ENCODE peak calls at places on chromosomes 2 and 18, in four cellular contexts. K is stomach, D is K562, N is transverse colon. L is an unnamed sample.

GRCh38 chr2:113124181-113124961 is 3.0 kb upstream of the IL1RN start:
- DNase-seq in N (no peak), K (no peak), D (no peak), L (peak; percentile 80)

GRCh38 chr2:55063226-55063625 is 13.0 kb upstream of the RTN4 start:
- DNase-seq in K (no peak), N (no peak), D (no peak), L (no peak)

GRCh38 chr2:230734247-230735175 is 21.9 kb downstream of the CAB39 start:
- DNase-seq in N (no peak), K (no peak), D (peak; percentile 27), L (no peak)

GRCh38 chr2:226643550-226644275 is 155.9 kb downstream of the IRS1 start:
- DNase-seq in K (no peak), D (no peak), N (no peak), L (peak; percentile 68)

GRCh38 chr18:32138332-32138731 is 46.7 kb downstream of the RNF138 start:
- DNase-seq in K (no peak), D (peak; percentile 82), N (no peak), L (no peak)

GRCh38 chr2:207046642-207047213 is 107.4 kb downstream of the CPO start:
- DNase-seq in N (no peak), K (no peak), D (no peak), L (no peak)

GRCh38 chr2:217105733-217106649 is 246.1 kb upstream of the TNP1 start:
- DNase-seq in D (peak; percentile 73), N (no peak), K (no peak), L (peak; percentile 91)

GRCh38 chr18:61896767-61897166 is 4.0 kb upstream of the RNF152 start:
- DNase-seq in N (peak; percentile 43), D (no peak), K (no peak), L (peak; percentile 78)

DNA sequence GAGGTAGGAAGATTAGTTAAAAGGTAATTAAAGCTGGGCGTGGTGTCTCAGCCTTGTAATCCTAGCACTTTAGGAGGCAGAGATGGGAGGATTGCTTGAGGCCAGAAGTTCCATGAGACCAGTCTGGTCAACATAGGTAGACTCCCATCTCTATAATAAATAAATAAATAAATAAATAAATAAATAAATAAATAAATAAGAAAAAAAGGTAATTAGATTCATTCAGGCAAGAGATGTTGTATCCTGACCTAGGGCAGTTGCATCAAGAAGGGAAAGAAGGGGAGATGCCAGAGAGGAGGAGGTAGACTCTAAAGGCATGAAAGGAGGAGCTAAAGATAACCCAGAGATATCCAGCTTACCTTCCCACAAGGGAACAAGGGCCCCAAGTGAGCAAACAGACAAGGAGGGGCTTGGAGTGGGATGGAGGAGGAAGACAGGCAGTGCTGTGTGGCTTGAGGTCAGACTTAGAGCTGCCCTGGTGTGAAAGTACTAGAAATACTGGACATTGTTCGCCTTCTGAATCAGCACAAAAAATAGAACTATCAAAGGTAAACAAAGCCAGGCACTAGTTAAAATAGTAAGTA is 7.4 kb upstream of the RAB1A start:
- DNase-seq in N (no peak), K (no peak), D (no peak), L (no peak)
- TF ChIP-seq EP300 in N (no peak), K (no peak), D (no peak), L (no peak)

DNA sequence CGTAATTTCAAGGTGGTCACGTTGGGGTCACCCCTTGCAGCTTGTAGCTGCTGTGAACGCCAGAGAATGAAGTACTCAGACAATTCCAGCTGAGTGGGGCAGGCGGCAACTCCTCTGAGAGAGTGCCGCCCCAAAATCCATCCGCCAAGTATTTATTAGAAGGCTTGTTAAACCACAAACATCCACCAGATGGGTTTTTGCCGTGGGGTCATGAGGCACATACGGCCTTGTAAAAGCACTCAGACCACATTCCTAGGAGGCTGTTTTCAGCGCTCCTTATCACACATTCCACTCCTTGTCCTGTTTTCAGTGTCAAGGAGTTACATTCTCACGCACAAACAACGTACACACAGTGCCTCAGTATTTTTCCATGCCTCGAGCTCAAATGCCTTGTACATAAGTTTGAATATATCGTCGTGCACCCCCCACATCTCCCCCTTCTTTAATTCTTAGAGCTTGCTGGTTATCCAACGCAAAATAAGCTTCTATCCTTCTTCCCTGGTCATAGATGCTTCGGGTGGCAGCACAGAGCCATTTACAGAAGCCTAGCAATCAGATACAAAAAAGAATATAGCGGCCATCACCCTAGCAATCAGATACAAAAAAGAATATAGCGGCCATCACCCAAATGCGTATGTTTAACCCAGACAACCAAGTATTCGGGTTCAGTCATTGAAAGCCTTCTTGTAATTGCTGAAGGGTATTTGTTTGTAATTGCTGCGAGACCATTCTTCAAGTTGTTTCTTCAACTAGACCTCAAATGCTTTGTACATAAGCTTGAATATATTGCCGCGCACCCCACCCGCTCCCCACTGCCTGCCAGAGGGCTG is 7.3 kb downstream of the ALPP start:
- DNase-seq in K (no peak), N (no peak), D (no peak), L (no peak)
- H3K4me3 ChIP-seq in K (peak overlapping the region; percentile 3), N (no peak overlapping the region), D (no peak overlapping the region), L (no peak overlapping the region)

DNA sequence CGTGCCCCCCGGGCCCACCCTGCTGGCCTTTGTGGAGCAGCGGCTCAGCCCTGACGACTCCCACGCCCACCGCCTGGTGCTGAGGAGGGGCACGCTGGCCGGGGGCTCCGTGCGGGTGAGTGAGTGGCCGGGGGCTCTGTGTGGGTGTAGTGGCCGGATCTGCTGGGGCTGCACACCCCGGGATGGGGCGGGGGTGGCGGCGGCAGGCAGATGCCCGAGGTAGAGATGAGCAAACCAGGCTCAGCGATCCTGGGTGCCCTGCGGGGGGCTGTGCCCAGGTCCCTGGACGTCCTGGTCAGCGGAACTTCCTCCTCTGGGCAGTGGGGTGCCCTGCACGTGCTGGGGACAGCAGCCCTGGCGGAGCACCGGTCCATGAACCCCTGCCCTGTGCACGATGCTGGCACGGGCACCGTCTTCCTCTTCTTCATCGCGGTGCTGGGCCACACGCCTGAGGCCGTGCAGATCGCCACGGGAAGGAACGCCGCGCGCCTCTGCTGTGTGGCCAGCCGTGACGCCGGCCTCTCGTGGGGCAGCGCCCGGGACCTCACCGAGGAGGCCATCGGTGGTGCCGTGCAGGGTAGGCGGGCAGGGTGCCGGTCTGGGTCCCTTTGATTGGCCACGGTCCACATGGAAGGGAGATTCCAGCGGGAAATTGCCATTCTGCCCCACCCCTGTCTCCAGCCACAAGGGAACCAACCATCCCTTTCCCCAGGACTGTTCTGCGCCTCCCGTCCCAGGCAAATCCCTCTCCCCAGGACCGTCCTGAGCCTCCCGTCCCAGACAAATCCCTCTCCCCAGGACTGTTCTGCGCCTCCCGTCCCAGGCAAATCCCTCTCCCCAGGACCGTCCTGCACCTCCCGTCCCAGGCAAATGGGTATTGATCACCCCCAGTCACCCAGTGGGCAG is 5.8 kb downstream of the NEU4 start:
- DNase-seq in K (no peak), N (no peak), D (no peak), L (no peak)
- H3K27me3 ChIP-seq in K (peaks cover 54% of the 10 kb centered on the region), N (no peaks in the 10 kb centered on the region), D (no peaks in the 10 kb centered on the region), L (no peaks in the 10 kb centered on the region)

GRCh38 chr2:240586198-240586918 is at the start of gene CAPN10:
- DNase-seq in N (peak; percentile 99), D (peak; percentile 94), K (peak; percentile 99), L (peak; percentile 100)
- TF ChIP-seq EP300 in N (no peak), D (no peak), K (no peak), L (no peak)

GRCh38 chr18:59690216-59691045 is 6.8 kb downstream of the CCBE1 start:
- DNase-seq in K (no peak), N (no peak), D (no peak), L (no peak)
- H3K4me3 ChIP-seq in K (no peak overlapping the region), N (no peak overlapping the region), D (no peak overlapping the region), L (no peak overlapping the region)

DNA sequence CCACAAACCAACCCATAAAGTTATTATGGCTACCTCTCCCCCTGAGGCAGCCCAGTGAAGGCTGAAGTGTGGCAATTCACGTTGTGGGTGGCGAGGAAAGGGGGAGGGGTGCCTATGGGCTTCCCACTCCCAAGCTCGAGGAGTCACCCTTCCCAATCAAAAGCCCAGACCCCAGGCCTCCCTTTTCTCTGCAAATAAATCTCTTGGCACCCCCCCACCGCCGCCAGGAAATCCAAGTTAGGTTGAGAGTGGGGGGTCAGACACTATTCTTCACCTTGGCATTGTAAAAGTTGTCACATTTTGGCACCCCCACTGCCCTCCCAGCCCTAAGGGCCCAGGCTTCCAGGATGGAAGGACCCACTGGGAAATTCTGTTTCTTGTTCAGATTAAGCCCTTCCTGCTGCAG is 6.9 kb downstream of the ANKRD53 start:
- DNase-seq in K (no peak), D (no peak), N (no peak), L (no peak)
- H3K27me3 ChIP-seq in K (no peaks in the 10 kb centered on the region), D (no peaks in the 10 kb centered on the region), N (no peaks in the 10 kb centered on the region), L (no peaks in the 10 kb centered on the region)

DNA sequence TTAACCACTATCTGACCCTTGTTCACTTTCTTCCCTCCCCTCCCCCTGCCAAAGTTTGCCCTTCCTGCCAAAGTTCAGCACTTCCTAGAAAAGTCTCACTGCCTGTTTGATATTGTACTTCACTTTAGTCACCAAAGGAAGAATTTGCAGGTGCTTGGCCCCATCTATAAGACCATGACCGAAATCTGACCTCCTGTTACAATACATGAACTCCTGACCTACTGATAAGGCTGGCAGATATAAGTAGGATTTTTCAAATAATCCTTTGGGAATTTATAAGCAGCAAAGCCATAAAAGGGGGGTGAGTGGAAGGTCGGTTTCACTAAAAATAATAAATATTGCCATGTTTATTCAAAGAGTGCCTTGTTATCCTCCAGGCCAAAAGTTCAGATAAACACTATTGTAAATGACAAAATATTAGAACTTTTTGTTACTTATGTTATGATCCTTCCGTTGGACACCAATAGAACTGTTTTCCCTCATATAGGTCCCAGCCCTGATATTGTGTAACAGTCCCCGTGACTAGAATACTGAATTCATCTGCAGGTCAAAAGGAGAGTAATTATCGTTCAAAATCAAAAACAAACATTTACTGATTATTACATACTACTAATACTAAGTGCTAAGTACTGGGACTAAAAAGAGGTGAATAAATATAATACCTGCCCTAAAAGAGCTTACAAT is 277.6 kb downstream of the EXOC6B start:
- DNase-seq in D (no peak), K (no peak), N (no peak), L (no peak)
- TF ChIP-seq EP300 in D (no peak), K (no peak), N (no peak), L (no peak)

DNA sequence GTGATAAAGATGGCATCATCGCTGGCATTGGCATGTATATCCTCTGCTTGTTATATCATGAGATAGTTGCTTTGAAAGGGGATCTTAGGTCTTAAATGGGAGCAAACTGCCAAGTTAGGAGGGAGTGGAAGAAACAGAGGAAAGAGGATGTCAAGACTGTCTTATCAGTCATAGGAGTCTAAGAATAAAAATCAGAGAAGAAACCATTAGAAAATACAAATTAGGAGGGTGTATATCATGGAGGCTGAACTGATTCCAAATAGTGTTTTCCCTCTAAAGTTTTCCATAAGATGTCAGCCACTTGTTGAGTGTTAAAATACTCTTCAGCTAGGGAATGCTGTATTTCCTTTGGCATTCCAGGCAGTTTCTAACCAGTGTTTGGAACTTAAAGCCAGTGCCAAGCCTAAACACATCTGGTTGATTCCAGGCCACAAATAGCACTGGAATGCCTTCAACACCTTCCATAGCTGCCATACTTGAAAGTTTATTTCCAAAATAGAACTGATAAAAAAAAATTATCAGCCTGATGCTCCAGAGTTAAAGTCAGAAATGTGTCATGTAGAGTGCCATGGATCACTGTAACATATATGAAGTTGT is 129.4 kb downstream of the ZEB2 start:
- DNase-seq in D (no peak), K (no peak), N (no peak), L (no peak)
- H3K4me3 ChIP-seq in D (no peak overlapping the region), K (no peak overlapping the region), N (no peak overlapping the region), L (no peak overlapping the region)

L was measured in esophagus muscularis mucosa.